ENCODE peak calls at places on chromosomes 16 and 17, in five cellular contexts. A is skeletal muscle cell, K is fibroblast of lung, X is AG04449, W is endodermal cell. R is an unnamed sample.

GRCh38 chr16:9092282-9092962 is 978 bp downstream of the HAPSTR1 start:
- DNase-seq in A (no peak), K (no peak), X (no peak), W (peak), R (no peak)

GRCh38 chr16:58348986-58349385 is 43.3 kb upstream of the GINS3 start:
- DNase-seq in A (no peak), K (peak), X (no peak), W (no peak), R (no peak)

GRCh38 chr16:14345512-14346115 is 274.5 kb downstream of the MRTFB start:
- DNase-seq in A (no peak), K (no peak), X (no peak), W (no peak), R (no peak)

GRCh38 chr17:45115015-45115625 is 17.2 kb downstream of the PLCD3 start:
- DNase-seq in A (no peak), K (no peak), X (no peak), W (peak), R (no peak)

GRCh38 chr17:39225308-39225973 is at the start of gene STAC2:
- DNase-seq in A (no peak), K (no peak), X (no peak), W (no peak), R (no peak)

GRCh38 chr16:13835357-13835756 is 84.6 kb upstream of the ERCC4 start:
- DNase-seq in A (no peak), K (no peak), X (no peak), W (no peak), R (no peak)

GRCh38 chr16:56262148-56262878 is 71.0 kb downstream of the GNAO1 start:
- DNase-seq in A (no peak), K (no peak), X (no peak), W (no peak), R (no peak)

GRCh38 chr17:48586355-48586924 is 3.6 kb downstream of the HOXB3 start:
- DNase-seq in A (no peak), K (peak), X (no peak), W (peak), R (no peak)

GRCh38 chr17:21001813-21002221 is 41.0 kb downstream of the USP22 start:
- DNase-seq in A (no peak), K (no peak), X (no peak), W (no peak), R (no peak)

GRCh38 chr17:32523827-32524552 is 37.2 kb downstream of the CDK5R1 start:
- DNase-seq in A (no peak), K (no peak), X (no peak), W (no peak), R (no peak)

GRCh38 chr17:5509482-5509881 is 23.1 kb downstream of the MIS12 start:
- DNase-seq in A (no peak), K (peak), X (no peak), W (no peak), R (peak)

GRCh38 chr16:47299587-47299986 is 155.8 kb upstream of the NETO2 start:
- DNase-seq in A (no peak), K (no peak), X (no peak), W (no peak), R (no peak)

GRCh38 chr17:79931517-79932309 is 92.5 kb upstream of the CBX4 start:
- DNase-seq in A (no peak), K (peak), X (no peak), W (no peak), R (no peak)

GRCh38 chr17:27236710-27237315 is 57.1 kb upstream of the WSB1 start:
- DNase-seq in A (no peak), K (peak), X (peak), W (peak), R (peak)

GRCh38 chr16:17225551-17225950 is 245.2 kb downstream of the XYLT1 start:
- DNase-seq in A (no peak), K (peak), X (no peak), W (no peak), R (no peak)

GRCh38 chr17:83180996-83181481 is 101.6 kb downstream of the METRNL start:
- DNase-seq in A (no peak), K (no peak), X (no peak), W (peak), R (no peak)

GRCh38 chr17:32822996-32823395 is 53.9 kb downstream of the MYO1D start:
- DNase-seq in A (no peak), K (no peak), X (no peak), W (no peak), R (peak)

GRCh38 chr17:27349540-27350021 is 55.7 kb downstream of the WSB1 start:
- DNase-seq in A (no peak), K (no peak), X (no peak), W (no peak), R (no peak)

GRCh38 chr17:81034779-81035388 is at the start of gene BAIAP2:
- DNase-seq in A (peak), K (peak), X (no peak), W (peak), R (peak)

GRCh38 chr16:50354629-50355456 is 13.9 kb downstream of the BRD7 start:
- DNase-seq in A (no peak), K (no peak), X (no peak), W (no peak), R (no peak)

GRCh38 chr17:17966399-17966798 is 5.8 kb downstream of the TOM1L2 start:
- DNase-seq in A (no peak), K (no peak), X (no peak), W (no peak), R (no peak)

GRCh38 chr17:17972126-17972951 is at the start of the genes DRC3 and TOM1L2:
- DNase-seq in A (peak), K (peak), X (peak), W (peak), R (peak)

GRCh38 chr17:17972952-17973254 is 241 bp downstream of the DRC3 start:
- DNase-seq in A (no peak), K (no peak), X (no peak), W (no peak), R (no peak)

GRCh38 chr17:17971431-17972125 is 622 bp downstream of the TOM1L2 start:
- DNase-seq in A (no peak), K (peak), X (no peak), W (no peak), R (no peak)

DNA sequence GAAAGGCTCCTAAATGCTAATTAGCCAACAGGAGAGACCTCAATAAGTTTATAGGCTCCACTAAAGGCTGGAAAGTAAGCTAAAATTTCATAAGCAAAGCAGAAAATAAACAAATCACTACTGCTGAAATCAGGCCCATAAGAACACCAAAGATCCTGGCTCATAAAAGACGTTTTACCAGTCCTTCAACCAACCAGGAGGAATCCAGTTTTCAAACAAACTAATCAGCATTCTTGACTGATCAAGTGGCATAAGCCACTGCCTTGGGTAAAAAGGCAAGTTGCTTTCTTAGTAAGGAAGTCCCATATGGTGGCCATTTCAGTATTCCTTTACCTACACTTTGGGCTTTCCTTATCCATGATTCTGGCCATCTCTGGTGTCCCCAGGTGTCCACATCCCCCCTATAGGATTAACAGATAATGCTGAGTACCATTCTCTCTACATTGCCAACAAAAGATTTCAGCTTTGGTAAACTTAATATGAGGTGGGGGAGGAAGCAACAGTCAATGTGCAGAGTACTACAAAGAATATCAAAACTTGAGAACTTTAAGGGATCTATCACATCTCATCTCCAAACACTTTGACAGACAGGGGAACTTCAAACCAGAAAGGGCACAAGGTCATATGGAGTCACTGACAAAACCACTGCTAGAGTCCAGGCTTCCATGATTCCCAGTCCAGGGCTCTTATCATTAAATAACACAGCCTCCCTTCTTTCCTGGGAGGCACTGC is 1.3 kb downstream of the TOM1L2 start:
- DNase-seq in A (no peak), K (no peak), X (no peak), W (no peak), R (no peak)
- H3K4me3 ChIP-seq in A (peak), K (peak), X (peak), W (peak), R (peak)

DNA sequence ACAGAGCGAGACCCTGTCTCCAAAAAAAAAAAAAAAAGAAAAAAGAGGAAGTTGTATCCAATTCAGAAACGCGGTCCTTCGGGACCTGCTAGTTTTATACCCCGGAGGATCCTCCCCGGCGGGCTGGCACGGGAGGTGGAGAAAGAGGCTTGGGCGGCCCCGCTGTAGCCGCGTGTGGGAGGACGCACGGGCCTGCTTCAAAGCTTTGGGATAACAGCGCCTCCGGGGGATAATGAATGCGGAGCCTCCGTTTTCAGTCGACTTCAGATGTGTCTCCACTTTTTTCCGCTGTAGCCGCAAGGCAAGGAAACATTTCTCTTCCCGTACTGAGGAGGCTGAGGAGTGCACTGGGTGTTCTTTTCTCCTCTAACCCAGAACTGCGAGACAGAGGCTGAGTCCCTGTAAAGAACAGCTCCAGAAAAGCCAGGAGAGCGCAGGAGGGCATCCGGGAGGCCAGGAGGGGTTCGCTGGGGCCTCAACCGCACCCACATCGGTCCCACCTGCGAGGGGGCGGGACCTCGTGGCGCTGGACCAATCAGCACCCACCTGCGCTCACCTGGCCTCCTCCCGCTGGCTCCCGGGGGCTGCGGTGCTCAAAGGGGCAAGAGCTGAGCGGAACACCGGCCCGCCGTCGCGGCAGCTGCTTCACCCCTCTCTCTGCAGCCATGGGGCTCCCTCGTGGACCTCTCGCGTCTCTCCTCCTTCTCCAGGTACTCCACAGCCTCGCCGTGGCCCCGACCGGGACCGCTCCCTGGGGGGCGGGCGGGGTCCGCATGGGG is at the start of gene CDH3:
- DNase-seq in A (no peak), K (peak), X (no peak), W (peak), R (no peak)
- H3K4me3 ChIP-seq in A (peak), K (no peak), X (peak), W (peak), R (no peak)

GRCh38 chr16:81447383-81448101 is 2.9 kb downstream of the CMIP start:
- DNase-seq in A (no peak), K (no peak), X (no peak), W (peak), R (no peak)
- H3K4me3 ChIP-seq in A (no peak), K (peak), X (peak), W (peak), R (no peak)

GRCh38 chr16:3690470-3690918 is 26.8 kb downstream of the TRAP1 start:
- DNase-seq in A (peak), K (peak), X (peak), W (peak), R (peak)
- H3K4me3 ChIP-seq in A (peak), K (peak), X (peak), W (no peak), R (no peak)

DNA sequence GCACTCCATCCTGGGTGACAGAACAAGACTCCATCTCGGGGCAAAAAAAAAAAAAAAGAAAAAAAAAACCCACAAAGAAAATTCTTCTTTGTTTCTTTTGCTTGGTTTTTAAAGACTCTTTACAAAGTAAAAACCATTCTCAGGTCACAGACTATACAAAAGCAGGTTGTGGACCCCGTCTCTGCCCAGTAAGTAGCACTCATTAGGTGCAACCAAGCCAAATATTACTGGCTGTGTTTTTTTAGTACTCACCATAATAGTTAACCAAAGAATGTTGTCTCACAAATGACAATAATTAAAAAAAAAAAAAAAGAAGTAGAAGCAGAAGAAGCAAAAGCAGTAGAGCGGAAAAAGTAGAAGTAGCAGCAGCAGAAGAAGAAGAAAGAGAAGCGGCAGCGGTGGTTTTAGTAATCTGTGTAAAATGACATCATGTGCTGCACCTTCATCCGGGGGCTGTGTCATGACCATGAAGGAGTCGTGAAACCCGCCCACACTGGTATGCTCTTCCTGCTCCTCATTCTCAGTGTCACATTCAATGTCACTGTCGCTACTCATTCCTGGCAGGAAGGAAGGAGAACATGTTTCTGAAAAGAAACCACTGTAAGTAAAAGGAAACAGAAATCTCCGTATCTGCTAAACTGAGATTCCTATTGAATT is 105.4 kb downstream of the TRIM37 start:
- DNase-seq in A (no peak), K (peak), X (no peak), W (peak), R (peak)
- H3K4me3 ChIP-seq in A (no peak), K (peak), X (no peak), W (no peak), R (peak)

GRCh38 chr16:80280557-80280956 is 260.2 kb upstream of the DYNLRB2 start:
- DNase-seq in A (no peak), K (no peak), X (no peak), W (no peak), R (no peak)

GRCh38 chr16:80277182-80277581 is 263.6 kb upstream of the DYNLRB2 start:
- DNase-seq in A (no peak), K (no peak), X (no peak), W (peak), R (no peak)

GRCh38 chr16:80273635-80274538 is 266.9 kb upstream of the DYNLRB2 start:
- DNase-seq in A (peak), K (peak), X (peak), W (no peak), R (peak)

DNA sequence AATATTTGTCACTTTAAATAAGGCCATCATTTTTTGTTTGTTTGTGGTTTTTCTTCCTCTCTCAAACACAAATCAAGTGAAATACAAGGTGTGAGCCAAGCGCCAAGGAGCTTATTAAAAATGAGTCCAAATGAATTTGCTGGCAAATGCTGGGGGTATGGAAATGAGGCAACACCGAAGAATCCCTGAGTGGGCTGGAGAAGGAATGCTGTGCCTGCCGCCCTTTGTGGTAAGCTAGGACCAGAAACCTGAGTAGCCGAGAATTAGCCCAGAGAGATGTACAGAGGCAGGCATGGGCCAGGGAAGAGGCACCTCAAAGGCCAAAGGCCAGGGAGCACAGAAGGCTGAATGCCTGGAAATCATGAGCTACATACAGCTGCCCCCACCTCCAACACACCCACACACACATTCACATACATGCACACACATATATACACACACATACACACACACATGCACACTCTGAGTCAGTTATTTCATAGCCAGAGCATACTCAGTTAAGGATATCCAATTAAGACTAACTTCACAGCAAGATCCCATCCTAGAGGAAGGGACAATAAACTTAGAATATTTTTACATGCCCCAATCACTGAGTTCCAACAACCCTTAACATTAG is 266.1 kb upstream of the DYNLRB2 start:
- DNase-seq in A (peak), K (peak), X (no peak), W (no peak), R (peak)
- H3K4me3 ChIP-seq in A (no peak), K (no peak), X (no peak), W (no peak), R (no peak)

GRCh38 chr17:42618442-42619150 is 9.1 kb downstream of the TUBG1 start:
- DNase-seq in A (peak), K (peak), X (no peak), W (peak), R (peak)
- H3K4me3 ChIP-seq in A (no peak), K (no peak), X (no peak), W (no peak), R (no peak)

GRCh38 chr16:84593825-84594724 is 23.8 kb downstream of the COTL1 start:
- DNase-seq in A (no peak), K (peak), X (no peak), W (no peak), R (peak)

GRCh38 chr16:84596801-84597517 is 20.9 kb downstream of the COTL1 start:
- DNase-seq in A (no peak), K (no peak), X (no peak), W (no peak), R (no peak)

GRCh38 chr16:84594725-84595038 is 23.2 kb downstream of the COTL1 start:
- DNase-seq in A (no peak), K (no peak), X (no peak), W (no peak), R (no peak)

GRCh38 chr16:84596161-84596560 is 21.7 kb downstream of the COTL1 start:
- DNase-seq in A (no peak), K (no peak), X (no peak), W (no peak), R (no peak)

DNA sequence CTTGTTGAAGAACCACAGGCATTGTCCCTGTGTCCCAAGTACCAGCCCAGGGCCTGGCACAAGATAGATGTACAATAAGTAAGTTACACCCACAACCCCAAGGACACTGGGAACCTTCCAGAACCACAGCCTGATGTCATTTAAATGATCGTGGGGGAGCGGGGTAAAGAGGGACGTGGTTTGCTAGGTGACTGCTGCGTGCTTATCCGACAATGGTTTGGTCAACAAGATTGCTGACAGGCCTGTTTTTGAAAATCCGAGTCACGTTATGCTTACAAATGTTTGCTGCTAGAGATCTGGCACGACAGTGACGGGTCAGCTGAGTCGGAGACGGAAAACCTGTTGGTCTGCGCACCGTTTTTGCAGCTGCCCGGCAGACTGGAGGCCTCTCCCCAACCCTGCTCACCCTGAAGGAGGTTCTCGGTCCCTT is 22.8 kb downstream of the COTL1 start:
- DNase-seq in A (no peak), K (no peak), X (no peak), W (no peak), R (no peak)
- H3K4me3 ChIP-seq in A (no peak), K (no peak), X (no peak), W (no peak), R (no peak)

R was measured in astrocyte of the spinal cord.